ENCODE peak calls at places on chromosomes 12 and 14, in four cellular contexts. T is brain microvascular endothelial cell, H is H1, F is B cell. D is an unnamed sample.

GRCh38 chr12:52082988-52083637 is 3.6 kb downstream of the SMIM41 start:
- DNase-seq in T (peak), H (peak), F (peak), D (no peak)

GRCh38 chr12:31804185-31804504 is 75.3 kb upstream of the AMN1 start:
- DNase-seq in T (no peak), H (no peak), F (no peak), D (no peak)

GRCh38 chr12:58323676-58324075 is 382.3 kb downstream of the ATP23 start:
- DNase-seq in F (no peak), T (no peak), H (no peak), D (no peak)

GRCh38 chr14:68792022-68792829 is 641 bp downstream of the ZFP36L1 start:
- DNase-seq in H (no peak), F (no peak), T (no peak), D (no peak)

GRCh38 chr14:50095895-50096294 is 20.5 kb downstream of the VCPKMT start:
- DNase-seq in F (no peak), H (no peak), T (no peak), D (no peak)

GRCh38 chr12:10521555-10521954 is 15.9 kb downstream of the EIF2S3B start:
- DNase-seq in H (no peak), T (no peak), F (no peak), D (no peak)

GRCh38 chr12:115383668-115384067 is 699.7 kb upstream of the TBX3 start:
- DNase-seq in T (peak), F (no peak), H (no peak), D (no peak)

GRCh38 chr12:24966951-24967564 is 18.2 kb upstream of the BCAT1 start:
- DNase-seq in F (no peak), H (no peak), T (no peak), D (no peak)

GRCh38 chr12:95601626-95602025 is 50.4 kb upstream of the USP44 start:
- DNase-seq in F (no peak), H (no peak), T (peak), D (no peak)

GRCh38 chr12:112900298-112901145 is 6.2 kb upstream of the OAS1 start:
- DNase-seq in F (peak), H (peak), T (peak), D (no peak)

GRCh38 chr14:106208794-106209193 is 682.4 kb downstream of the TMEM121 start:
- DNase-seq in H (no peak), T (no peak), F (no peak), D (no peak)
- TF ChIP-seq CTCF in H (no peak), T (no peak), F (no peak), D (no peak)

GRCh38 chr14:53412819-53413664 is 259.9 kb upstream of the DDHD1 start:
- DNase-seq in T (no peak), F (no peak), H (no peak), D (no peak)
- TF ChIP-seq CTCF in T (peak), F (peak), H (peak), D (peak)

DNA sequence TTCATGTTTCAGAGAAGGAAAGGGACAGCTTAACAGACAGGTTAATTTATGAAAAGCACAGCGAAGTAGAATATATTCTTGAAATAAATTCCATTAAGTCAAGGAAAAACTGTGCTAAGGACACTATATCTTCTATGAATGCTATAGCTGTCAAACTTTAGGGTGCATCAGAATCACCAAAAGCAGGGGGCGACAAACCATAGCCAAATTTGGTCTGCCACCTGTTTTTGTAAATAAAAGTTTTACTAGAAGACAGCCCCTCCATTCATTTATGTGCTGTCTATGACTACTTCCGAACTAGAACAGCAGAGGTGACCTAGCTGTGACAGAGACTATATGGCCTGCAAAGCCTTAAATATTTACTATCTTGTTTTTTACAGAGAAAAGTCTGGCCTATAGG is 25.9 kb downstream of the PPP4R3A start:
- DNase-seq in T (no peak), H (no peak), F (no peak), D (no peak)
- TF ChIP-seq CTCF in T (peak), H (peak), F (peak), D (no peak)

DNA sequence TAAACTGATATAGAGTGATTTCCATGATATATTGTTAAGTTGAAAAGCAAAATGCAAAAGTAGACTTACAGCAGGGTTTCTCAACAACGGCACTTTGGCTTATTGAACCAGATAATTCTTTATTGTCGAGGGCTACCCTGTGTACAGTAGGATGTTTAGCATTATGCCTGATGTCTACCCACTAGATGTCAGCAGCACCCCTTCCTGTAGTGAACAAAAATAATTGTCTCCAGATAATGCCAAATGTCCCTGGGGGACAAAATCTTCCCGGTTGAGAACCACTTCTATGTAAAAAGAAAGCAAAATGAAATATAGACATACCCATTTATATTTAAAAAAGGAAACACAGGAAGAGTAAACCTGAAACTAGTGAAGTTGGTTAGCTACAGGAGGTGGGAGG is 32.4 kb downstream of the ABCD2 start:
- DNase-seq in H (no peak), T (peak), F (no peak), D (no peak)
- TF ChIP-seq CTCF in H (peak), T (peak), F (peak), D (peak)

GRCh38 chr14:95123895-95124579 is 33.3 kb downstream of the DICER1 start:
- DNase-seq in H (no peak), F (no peak), T (no peak), D (no peak)
- TF ChIP-seq CTCF in H (no peak), F (no peak), T (no peak), D (no peak)

GRCh38 chr14:23566782-23567185 is 807 bp downstream of the AP1G2 start:
- DNase-seq in F (no peak), H (no peak), T (peak), D (no peak)

GRCh38 chr14:23567186-23568020 is at the start of gene AP1G2:
- DNase-seq in T (peak), H (peak), F (peak), D (no peak)

GRCh38 chr14:23568021-23568599 is 519 bp upstream of the AP1G2 start:
- DNase-seq in H (no peak), F (no peak), T (no peak), D (no peak)

GRCh38 chr14:23569443-23570151 is 2.0 kb upstream of the AP1G2 start:
- DNase-seq in T (no peak), F (no peak), H (no peak), D (no peak)

GRCh38 chr14:23568600-23569310 is 1.2 kb upstream of the AP1G2 start:
- DNase-seq in F (no peak), H (no peak), T (no peak), D (no peak)
- TF ChIP-seq CTCF in F (no peak), H (peak), T (peak), D (no peak)

GRCh38 chr12:91179315-91179714 is 3.3 kb downstream of the DCN start:
- DNase-seq in F (no peak), T (no peak), H (no peak), D (no peak)

GRCh38 chr12:91180162-91180561 is 2.5 kb downstream of the DCN start:
- DNase-seq in F (no peak), H (no peak), T (no peak), D (no peak)

GRCh38 chr12:91177380-91177779 is 5.2 kb downstream of the DCN start:
- DNase-seq in F (no peak), H (no peak), T (peak), D (no peak)

GRCh38 chr12:91178801-91179200 is 3.8 kb downstream of the DCN start:
- DNase-seq in T (no peak), H (no peak), F (no peak), D (no peak)

DNA sequence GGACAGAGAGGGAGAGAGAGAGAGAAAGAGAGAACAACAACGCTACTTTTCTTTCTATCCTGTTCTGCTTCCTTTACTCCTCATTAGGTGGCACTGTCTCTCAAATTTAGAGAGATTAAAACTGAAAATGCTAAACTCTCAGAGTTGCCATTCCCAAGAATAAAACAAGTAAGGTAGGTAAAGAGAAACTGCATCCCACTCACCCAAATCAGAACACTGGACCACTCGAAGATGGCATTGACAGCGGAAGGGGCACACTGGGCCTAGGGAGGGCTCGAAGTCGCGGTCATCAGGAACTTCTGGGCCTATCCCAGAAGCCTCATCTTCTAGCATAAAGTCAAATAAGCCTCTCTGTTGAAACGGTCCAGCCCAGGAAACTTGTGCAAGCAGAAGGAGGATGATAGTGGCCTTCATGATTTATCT is 4.5 kb downstream of the DCN start:
- DNase-seq in T (no peak), H (no peak), F (no peak), D (peak)
- TF ChIP-seq CTCF in T (peak), H (peak), F (no peak), D (peak)

GRCh38 chr14:89767861-89768268 is 186.7 kb downstream of the EFCAB11 start:
- DNase-seq in F (peak), T (peak), H (no peak), D (no peak)
- TF ChIP-seq CTCF in F (peak), T (peak), H (peak), D (peak)

D was measured in AG09319.